ENCODE peak calls at places on chromosomes 4 and X, in nine cellular contexts. K is heart left ventricle; C is HCT116; J is adrenal gland; G is lower lobe of right lung; E is epithelial cell of esophagus; V is left lung; T is heart right ventricle; S is CD4-positive, alpha-beta T cell. Z is an unnamed sample.

GRCh38 chr4:128916832-128917231 is 107.3 kb downstream of the JADE1 start:
- DNase-seq in K (peak; percentile 23), C (no peak), J (peak; percentile 39), G (peak; percentile 56), E (no peak), V (no peak), T (no peak), S (no peak), Z (no peak)

GRCh38 chrX:150269613-150270254 is 93.4 kb upstream of the MAMLD1 start:
- DNase-seq in K (no peak), C (no peak), J (peak; percentile 43), G (no peak), E (no peak), V (no peak), T (no peak), S (no peak), Z (no peak)

GRCh38 chrX:132622130-132622529 is 133.3 kb upstream of the MBNL3 start:
- DNase-seq in K (no peak), C (peak; percentile 8), J (peak; percentile 18), G (no peak), E (peak; percentile 40), V (no peak), T (no peak), S (no peak), Z (peak; percentile 27)

GRCh38 chr4:149638073-149638472 is 177.6 kb downstream of the IQCM start:
- DNase-seq in K (no peak), C (no peak), J (no peak), G (no peak), E (peak; percentile 94), V (no peak), T (no peak), S (no peak), Z (peak; percentile 51)

GRCh38 chrX:153926863-153927685 is 1.0 kb upstream of the ARHGAP4 start:
- DNase-seq in K (peak; percentile 66), C (no peak), J (peak; percentile 81), G (peak; percentile 75), E (peak; percentile 11), V (peak; percentile 86), T (peak; percentile 46), S (peak; percentile 57), Z (no peak)

GRCh38 chrX:149825424-149825823 is 43.7 kb downstream of the MAGEA9 start:
- DNase-seq in K (no peak), C (peak; percentile 7), J (peak; percentile 19), G (no peak), E (peak; percentile 4), V (no peak), T (peak; percentile 18), S (peak; percentile 21), Z (peak; percentile 40)

GRCh38 chrX:47483310-47484268 is 567 bp upstream of the ZNF41 start:
- DNase-seq in K (peak; percentile 28), C (no peak), J (peak; percentile 36), G (peak; percentile 44), E (peak; percentile 8), V (no peak), T (peak; percentile 31), S (no peak), Z (peak; percentile 27)

GRCh38 chrX:10634681-10635161 is 14.3 kb upstream of the MID1 start:
- DNase-seq in K (no peak), C (peak; percentile 81), J (no peak), G (no peak), E (peak; percentile 96), V (no peak), T (no peak), S (no peak), Z (peak; percentile 90)

GRCh38 chr4:123877561-123877960 is 481.0 kb downstream of the SPRY1 start:
- DNase-seq in K (no peak), C (no peak), J (peak; percentile 42), G (no peak), E (no peak), V (no peak), T (no peak), S (no peak), Z (no peak)

GRCh38 chr4:141192564-141192963 is 28.1 kb upstream of the ZNF330 start:
- DNase-seq in K (no peak), C (no peak), J (no peak), G (no peak), E (no peak), V (no peak), T (no peak), S (no peak), Z (no peak)

GRCh38 chrX:96703816-96704215 is 19.2 kb downstream of the DIAPH2 start:
- DNase-seq in K (no peak), C (no peak), J (no peak), G (no peak), E (no peak), V (no peak), T (no peak), S (no peak), Z (no peak)

GRCh38 chr4:2068566-2068965 is 9.4 kb downstream of the NAT8L start:
- DNase-seq in K (no peak), C (no peak), J (no peak), G (no peak), E (no peak), V (peak; percentile 61), T (no peak), S (no peak), Z (no peak)

GRCh38 chr4:153651041-153651960 is 32.8 kb upstream of the TLR2 start:
- DNase-seq in K (peak; percentile 55), C (no peak), J (peak; percentile 67), G (peak; percentile 87), E (peak; percentile 68), V (peak; percentile 84), T (peak; percentile 26), S (no peak), Z (peak; percentile 90)

GRCh38 chr4:95162867-95163266 is 385.9 kb downstream of the UNC5C start:
- DNase-seq in K (no peak), C (no peak), J (no peak), G (no peak), E (no peak), V (no peak), T (no peak), S (no peak), Z (no peak)

GRCh38 chrX:21700967-21701366 is 42.8 kb upstream of the KLHL34 start:
- DNase-seq in K (no peak), C (no peak), J (no peak), G (no peak), E (no peak), V (no peak), T (no peak), S (no peak), Z (no peak)

GRCh38 chr4:186134254-186134653 is 29.8 kb downstream of the FAM149A start:
- DNase-seq in K (no peak), C (no peak), J (peak; percentile 26), G (no peak), E (no peak), V (no peak), T (no peak), S (no peak), Z (no peak)

GRCh38 chrX:120672389-120672788 is 42.5 kb upstream of the C1GALT1C1 start:
- DNase-seq in K (peak; percentile 23), C (peak; percentile 1), J (peak; percentile 86), G (no peak), E (peak; percentile 62), V (no peak), T (peak; percentile 36), S (no peak), Z (peak; percentile 94)

DNA sequence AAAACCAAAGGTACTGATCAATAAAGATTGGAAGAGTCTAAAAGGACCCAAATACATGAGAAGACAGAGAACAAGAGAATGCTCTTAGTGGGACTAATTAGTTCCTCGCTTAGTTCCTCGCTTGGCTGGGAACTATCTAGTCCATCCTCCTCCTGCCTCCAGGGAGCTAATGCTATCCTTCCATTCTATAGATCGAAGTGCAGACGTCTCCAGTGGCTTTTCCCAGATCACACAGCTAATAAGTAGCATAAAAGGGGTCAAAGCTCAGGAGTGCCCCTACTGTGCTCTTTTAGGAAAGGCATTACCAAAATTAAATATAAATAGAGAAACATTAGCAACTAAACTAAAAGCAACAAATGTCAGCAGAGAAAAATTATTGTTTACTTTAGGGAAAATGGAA is 42.3 kb upstream of the PPARGC1A start:
- DNase-seq in K (no peak), C (no peak), J (no peak), G (no peak), E (no peak), V (no peak), T (no peak), S (no peak), Z (no peak)
- TF ChIP-seq CTCF in K (no peak), C (no peak), J (no peak), G (no peak), E (peak; percentile 2), V (no peak), T (no peak), S (no peak), Z (no peak)

GRCh38 chrX:38170556-38170955 is 50.1 kb downstream of the SRPX start:
- DNase-seq in K (no peak), C (no peak), J (no peak), G (no peak), E (no peak), V (no peak), T (no peak), S (no peak), Z (no peak)

GRCh38 chrX:38172596-38172995 is 48.1 kb downstream of the SRPX start:
- DNase-seq in K (no peak), C (no peak), J (no peak), G (no peak), E (peak; percentile 46), V (no peak), T (no peak), S (no peak), Z (peak; percentile 0)

GRCh38 chrX:38175140-38175539 is 45.5 kb downstream of the SRPX start:
- DNase-seq in K (peak; percentile 15), C (peak; percentile 24), J (peak; percentile 28), G (no peak), E (peak; percentile 60), V (no peak), T (no peak), S (no peak), Z (peak; percentile 62)
- TF ChIP-seq CTCF in K (peak; percentile 21), C (peak; percentile 42), J (peak; percentile 48), G (peak; percentile 32), E (peak; percentile 70), V (no peak), T (no peak), S (no peak), Z (peak; percentile 82)

GRCh38 chr4:7985072-7985471 is 45.4 kb upstream of the AFAP1 start:
- DNase-seq in K (no peak), C (no peak), J (no peak), G (no peak), E (no peak), V (no peak), T (no peak), S (no peak), Z (no peak)
- TF ChIP-seq CTCF in K (no peak), C (no peak), J (no peak), G (no peak), E (no peak), V (no peak), T (no peak), S (no peak), Z (no peak)

GRCh38 chr4:10721616-10722015 is 37.0 kb upstream of the CLNK start:
- DNase-seq in K (no peak), C (no peak), J (no peak), G (no peak), E (no peak), V (no peak), T (no peak), S (no peak), Z (no peak)

GRCh38 chr4:10716163-10716562 is 31.6 kb upstream of the CLNK start:
- DNase-seq in K (no peak), C (no peak), J (no peak), G (no peak), E (no peak), V (no peak), T (no peak), S (no peak), Z (no peak)

GRCh38 chr4:10715135-10715534 is 30.6 kb upstream of the CLNK start:
- DNase-seq in K (no peak), C (no peak), J (no peak), G (no peak), E (no peak), V (no peak), T (no peak), S (no peak), Z (no peak)

GRCh38 chr4:10715696-10716095 is 31.1 kb upstream of the CLNK start:
- DNase-seq in K (no peak), C (no peak), J (no peak), G (no peak), E (peak; percentile 45), V (no peak), T (no peak), S (no peak), Z (peak; percentile 13)
- TF ChIP-seq CTCF in K (no peak), C (no peak), J (no peak), G (no peak), E (no peak), V (no peak), T (no peak), S (no peak), Z (no peak)

Z was measured in MCF 10A.